ENCODE peak calls at places on chromosome 6, in four cellular contexts. One of them, this sample, is unnamed.
A peak's percentile ranks its signal among the peaks of the same experiment; 100 is the strongest.

GRCh38 chr6:74715362-74716068 is 490.3 kb downstream of the COL12A1 start:
- DNase-seq in dermis blood vessel endothelial cell: no peak
- DNase-seq in H1: no peak
- DNase-seq in naive thymus-derived CD8-positive, alpha-beta T cell: no peak
- DNase-seq in this sample: no peak

GRCh38 chr6:147904416-147904815 is 395.9 kb downstream of the SAMD5 start:
- DNase-seq in dermis blood vessel endothelial cell: no peak
- DNase-seq in H1: no peak
- DNase-seq in naive thymus-derived CD8-positive, alpha-beta T cell: no peak
- DNase-seq in this sample: no peak

GRCh38 chr6:35168461-35168861 is 27.3 kb upstream of the TCP11 start:
- DNase-seq in dermis blood vessel endothelial cell: no peak
- DNase-seq in H1: no peak
- DNase-seq in naive thymus-derived CD8-positive, alpha-beta T cell: no peak
- DNase-seq in this sample: no peak

GRCh38 chr6:42190784-42191183 is 4.0 kb downstream of the GUCA1B start:
- DNase-seq in dermis blood vessel endothelial cell: no peak
- DNase-seq in H1: no peak
- DNase-seq in naive thymus-derived CD8-positive, alpha-beta T cell: no peak
- DNase-seq in this sample: no peak

GRCh38 chr6:11315743-11316437 is 83.4 kb upstream of the NEDD9 start:
- DNase-seq in naive thymus-derived CD8-positive, alpha-beta T cell: no peak
- DNase-seq in H1: no peak
- DNase-seq in dermis blood vessel endothelial cell: peak; percentile 94
- DNase-seq in this sample: peak; percentile 74

GRCh38 chr6:103191391-103192093 is 1668.2 kb downstream of the HACE1 start:
- DNase-seq in dermis blood vessel endothelial cell: no peak
- DNase-seq in naive thymus-derived CD8-positive, alpha-beta T cell: no peak
- DNase-seq in H1: no peak
- DNase-seq in this sample: no peak

GRCh38 chr6:141491684-141492083 is 641.0 kb upstream of the GJE1 start:
- DNase-seq in dermis blood vessel endothelial cell: no peak
- DNase-seq in naive thymus-derived CD8-positive, alpha-beta T cell: no peak
- DNase-seq in H1: no peak
- DNase-seq in this sample: no peak

GRCh38 chr6:34200340-34200971 is 36.2 kb upstream of the HMGA1 start:
- DNase-seq in H1: no peak
- DNase-seq in dermis blood vessel endothelial cell: no peak
- DNase-seq in naive thymus-derived CD8-positive, alpha-beta T cell: no peak
- DNase-seq in this sample: no peak

GRCh38 chr6:1538810-1539482 is 70.8 kb upstream of the FOXC1 start:
- DNase-seq in naive thymus-derived CD8-positive, alpha-beta T cell: no peak
- DNase-seq in H1: no peak
- DNase-seq in dermis blood vessel endothelial cell: no peak
- DNase-seq in this sample: no peak

GRCh38 chr6:100175814-100176275 is 181.8 kb upstream of the MCHR2 start:
- DNase-seq in H1: no peak
- DNase-seq in naive thymus-derived CD8-positive, alpha-beta T cell: no peak
- DNase-seq in dermis blood vessel endothelial cell: peak; percentile 35
- DNase-seq in this sample: peak; percentile 71

GRCh38 chr6:41706876-41707564 is 28.4 kb downstream of the TFEB start:
- DNase-seq in naive thymus-derived CD8-positive, alpha-beta T cell: no peak
- DNase-seq in dermis blood vessel endothelial cell: peak; percentile 10
- DNase-seq in H1: no peak
- DNase-seq in this sample: peak; percentile 82

GRCh38 chr6:111683749-111684267 is 78.1 kb upstream of the TRAF3IP2 start:
- DNase-seq in H1: no peak
- DNase-seq in dermis blood vessel endothelial cell: peak; percentile 91
- DNase-seq in naive thymus-derived CD8-positive, alpha-beta T cell: no peak
- DNase-seq in this sample: peak; percentile 80

GRCh38 chr6:158441639-158442308 is 118.1 kb upstream of the TMEM181 start:
- DNase-seq in dermis blood vessel endothelial cell: no peak
- DNase-seq in H1: no peak
- DNase-seq in naive thymus-derived CD8-positive, alpha-beta T cell: no peak
- DNase-seq in this sample: no peak

GRCh38 chr6:161396539-161396938 is 122.7 kb upstream of the AGPAT4 start:
- DNase-seq in H1: no peak
- DNase-seq in naive thymus-derived CD8-positive, alpha-beta T cell: no peak
- DNase-seq in dermis blood vessel endothelial cell: no peak
- DNase-seq in this sample: no peak

GRCh38 chr6:144149558-144149893 is 791 bp upstream of the STX11 start:
- DNase-seq in H1: no peak
- DNase-seq in dermis blood vessel endothelial cell: no peak
- DNase-seq in naive thymus-derived CD8-positive, alpha-beta T cell: no peak
- DNase-seq in this sample: no peak

GRCh38 chr6:72761767-72762166 is 139.9 kb downstream of the KCNQ5 start:
- DNase-seq in dermis blood vessel endothelial cell: no peak
- DNase-seq in H1: no peak
- DNase-seq in naive thymus-derived CD8-positive, alpha-beta T cell: no peak
- DNase-seq in this sample: no peak

GRCh38 chr6:76861403-76861802 is 601.9 kb downstream of the HTR1B start:
- DNase-seq in H1: no peak
- DNase-seq in dermis blood vessel endothelial cell: peak; percentile 4
- DNase-seq in naive thymus-derived CD8-positive, alpha-beta T cell: no peak
- DNase-seq in this sample: no peak

GRCh38 chr6:169921853-169922779 is 170.7 kb downstream of the ERMARD start:
- DNase-seq in H1: no peak
- DNase-seq in dermis blood vessel endothelial cell: peak; percentile 13
- DNase-seq in naive thymus-derived CD8-positive, alpha-beta T cell: no peak
- DNase-seq in this sample: no peak

GRCh38 chr6:41170547-41171160 is 7.7 kb upstream of the TREM2 start:
- DNase-seq in naive thymus-derived CD8-positive, alpha-beta T cell: no peak
- DNase-seq in dermis blood vessel endothelial cell: no peak
- DNase-seq in H1: no peak
- DNase-seq in this sample: no peak

GRCh38 chr6:31729979-31730630 is 1.0 kb upstream of the DDAH2 start:
- DNase-seq in naive thymus-derived CD8-positive, alpha-beta T cell: peak; percentile 59
- DNase-seq in H1: peak; percentile 84
- DNase-seq in dermis blood vessel endothelial cell: peak; percentile 95
- DNase-seq in this sample: peak; percentile 94

GRCh38 chr6:41262401-41262800 is 24.1 kb downstream of the TREM1 start:
- DNase-seq in dermis blood vessel endothelial cell: no peak
- DNase-seq in H1: no peak
- DNase-seq in naive thymus-derived CD8-positive, alpha-beta T cell: no peak
- DNase-seq in this sample: no peak

GRCh38 chr6:116561377-116562018 is 7.9 kb downstream of the CALHM4 start:
- DNase-seq in naive thymus-derived CD8-positive, alpha-beta T cell: peak; percentile 41
- DNase-seq in dermis blood vessel endothelial cell: peak; percentile 84
- DNase-seq in H1: no peak
- DNase-seq in this sample: peak; percentile 58

GRCh38 chr6:155080876-155081845 is 86.0 kb downstream of the TIAM2 start:
- DNase-seq in H1: no peak
- DNase-seq in naive thymus-derived CD8-positive, alpha-beta T cell: no peak
- DNase-seq in dermis blood vessel endothelial cell: peak; percentile 53
- DNase-seq in this sample: no peak

GRCh38 chr6:3778701-3779573 is 27.4 kb upstream of the PXDC1 start:
- DNase-seq in naive thymus-derived CD8-positive, alpha-beta T cell: no peak
- DNase-seq in dermis blood vessel endothelial cell: no peak
- DNase-seq in H1: no peak
- DNase-seq in this sample: no peak

GRCh38 chr6:52423971-52424381 is 3.8 kb downstream of the EFHC1 start:
- DNase-seq in H1: no peak
- DNase-seq in dermis blood vessel endothelial cell: peak; percentile 87
- DNase-seq in naive thymus-derived CD8-positive, alpha-beta T cell: no peak
- DNase-seq in this sample: peak; percentile 74

GRCh38 chr6:150993253-150993652 is 127.8 kb downstream of the MTHFD1L start:
- DNase-seq in H1: no peak
- DNase-seq in dermis blood vessel endothelial cell: no peak
- DNase-seq in naive thymus-derived CD8-positive, alpha-beta T cell: no peak
- DNase-seq in this sample: no peak

GRCh38 chr6:15264412-15264811 is 18.5 kb downstream of the JARID2 start:
- DNase-seq in dermis blood vessel endothelial cell: no peak
- DNase-seq in naive thymus-derived CD8-positive, alpha-beta T cell: no peak
- DNase-seq in H1: no peak
- DNase-seq in this sample: no peak

GRCh38 chr6:117561128-117561527 is 41.2 kb downstream of the GOPC start:
- DNase-seq in H1: no peak
- DNase-seq in naive thymus-derived CD8-positive, alpha-beta T cell: no peak
- DNase-seq in dermis blood vessel endothelial cell: no peak
- DNase-seq in this sample: no peak

GRCh38 chr6:158037021-158037420 is 55.4 kb downstream of the SYNJ2 start:
- DNase-seq in dermis blood vessel endothelial cell: no peak
- DNase-seq in naive thymus-derived CD8-positive, alpha-beta T cell: no peak
- DNase-seq in H1: no peak
- DNase-seq in this sample: no peak

GRCh38 chr6:31740397-31741223 is 805 bp downstream of the MSH5 start:
- DNase-seq in dermis blood vessel endothelial cell: peak; percentile 53
- DNase-seq in naive thymus-derived CD8-positive, alpha-beta T cell: no peak
- DNase-seq in H1: no peak
- DNase-seq in this sample: peak; percentile 53

GRCh38 chr6:134519456-134519855 is 201.5 kb upstream of the SGK1 start:
- DNase-seq in H1: no peak
- DNase-seq in naive thymus-derived CD8-positive, alpha-beta T cell: peak; percentile 30
- DNase-seq in dermis blood vessel endothelial cell: peak; percentile 73
- DNase-seq in this sample: no peak

GRCh38 chr6:157107915-157108651 is 215.2 kb downstream of the TMEM242 start:
- DNase-seq in dermis blood vessel endothelial cell: peak; percentile 80
- DNase-seq in naive thymus-derived CD8-positive, alpha-beta T cell: no peak
- DNase-seq in H1: no peak
- DNase-seq in this sample: peak; percentile 73

This sample was measured in AG20443.